ENCODE peak calls at places on chromosomes 1 and 21, in ten cellular contexts. O is lower lobe of right lung; S is stomach; Z is cardiac muscle cell; X is CD8-positive, alpha-beta memory T cell; G is NT2/D1; Y is PC-3; Q is GM23248; J is CD8-positive, alpha-beta T cell; V is aorta. B is an unnamed sample. For H3K4me1, the result is how much of the 10 kb centered on the place peaks cover.

GRCh38 chr1:29708381-29708780 is 472.1 kb downstream of the PTPRU start:
- DNase-seq in G (no peak), Y (peak), O (no peak), X (no peak), Z (no peak), J (no peak), Q (peak), S (no peak), V (no peak), B (no peak)

GRCh38 chr1:225843426-225843795 is 33.5 kb downstream of the EPHX1 start:
- DNase-seq in Z (no peak), O (no peak), V (peak), X (no peak), Y (no peak), S (no peak), G (no peak), J (no peak), Q (no peak), B (peak)

GRCh38 chr1:3314561-3315271 is 139.7 kb upstream of the ARHGEF16 start:
- DNase-seq in S (no peak), O (no peak), Z (no peak), Y (no peak), V (no peak), X (no peak), J (no peak), Q (peak), G (no peak), B (no peak)

GRCh38 chr1:192475970-192476369 is 99.6 kb upstream of the RGS1 start:
- DNase-seq in V (no peak), O (no peak), Q (no peak), Z (no peak), G (no peak), S (no peak), Y (no peak), X (no peak), J (no peak), B (no peak)

GRCh38 chr1:29849038-29849750 is 612.9 kb downstream of the PTPRU start:
- DNase-seq in G (peak), V (no peak), Y (peak), Q (peak), S (peak), X (peak), Z (peak), O (no peak), J (no peak), B (no peak)

GRCh38 chr1:15027515-15027948 is 126.0 kb upstream of the TMEM51 start:
- DNase-seq in S (peak), Y (peak), Z (peak), O (peak), X (no peak), G (no peak), V (peak), Q (peak), J (no peak), B (peak)

GRCh38 chr1:45012639-45013278 is 705 bp downstream of the UROD start:
- DNase-seq in Q (peak), Y (peak), X (no peak), V (peak), Z (peak), G (peak), S (peak), J (no peak), O (peak), B (peak)

GRCh38 chr1:37476460-37477197 is 2.2 kb downstream of the ZC3H12A start:
- DNase-seq in V (peak), G (no peak), Q (peak), O (peak), Y (peak), Z (no peak), S (peak), X (no peak), J (no peak), B (peak)

GRCh38 chr1:60572378-60572777 is 498.8 kb upstream of the C1orf87 start:
- DNase-seq in Y (no peak), X (no peak), J (no peak), G (no peak), Q (no peak), S (no peak), O (no peak), Z (no peak), V (no peak), B (no peak)

GRCh38 chr1:75630004-75630403 is 19.1 kb upstream of the SLC44A5 start:
- DNase-seq in J (no peak), V (no peak), Z (no peak), S (no peak), X (no peak), O (no peak), G (peak), Y (no peak), Q (no peak), B (no peak)

GRCh38 chr21:27425172-27425571 is 458.3 kb upstream of the ADAMTS5 start:
- DNase-seq in V (no peak), S (no peak), O (no peak), Y (no peak), X (no peak), Z (peak), G (peak), Q (peak), J (no peak), B (no peak)

GRCh38 chr1:25744140-25744581 is 55.8 kb upstream of the SELENON start:
- DNase-seq in S (peak), Q (peak), Y (peak), G (peak), J (no peak), X (no peak), O (peak), V (peak), Z (peak), B (no peak)

GRCh38 chr1:232426801-232427200 is 203.1 kb downstream of the SIPA1L2 start:
- DNase-seq in G (no peak), O (no peak), Z (no peak), Y (peak), V (no peak), J (no peak), Q (no peak), S (no peak), X (no peak), B (no peak)

GRCh38 chr1:9561429-9561828 is 22.2 kb downstream of the SLC25A33 start:
- DNase-seq in Q (peak), G (no peak), J (no peak), Z (peak), V (no peak), X (no peak), S (no peak), O (no peak), Y (peak), B (no peak)

DNA sequence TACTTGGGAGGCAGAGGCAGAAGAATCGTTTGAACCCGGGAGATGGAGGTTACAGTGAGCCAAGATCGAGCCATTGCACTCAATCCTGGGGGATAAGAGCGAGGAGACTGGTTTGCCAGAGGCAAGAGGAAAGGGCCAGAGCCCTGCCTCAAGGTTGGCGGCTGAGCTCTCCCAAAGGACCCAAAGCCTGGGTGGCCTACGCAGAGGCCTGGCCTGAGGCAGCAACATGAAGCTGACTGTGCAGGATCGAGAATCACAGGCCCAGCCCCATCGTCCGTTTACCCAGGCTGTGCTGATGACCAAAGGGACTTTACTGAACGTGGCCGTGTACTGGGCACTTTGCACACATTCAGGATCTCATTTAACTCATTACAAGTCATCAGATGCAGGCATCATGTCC is 16.5 kb downstream of the ECE1 start:
- DNase-seq in Q (no peak), Y (no peak), Z (no peak), X (no peak), G (no peak), V (no peak), S (no peak), O (no peak), J (no peak), B (no peak)
- H3K4me1 ChIP-seq in Q (under half), Y (under half), Z (under half), X (under half), G (under half), V (under half), S (half or more), O (half or more), J (under half), B (under half)

GRCh38 chr1:155553349-155553748 is 9.3 kb downstream of the ASH1L start:
- DNase-seq in S (no peak), Z (no peak), X (no peak), Q (no peak), V (no peak), G (no peak), O (no peak), Y (no peak), J (no peak), B (no peak)

GRCh38 chr1:155555915-155556314 is 6.7 kb downstream of the ASH1L start:
- DNase-seq in Y (no peak), V (no peak), Q (no peak), Z (no peak), G (no peak), X (no peak), J (no peak), S (no peak), O (no peak), B (no peak)
- H3K4me1 ChIP-seq in Y (under half), V (under half), Q (under half), Z (under half), G (under half), X (under half), J (under half), S (half or more), O (under half), B (under half)

DNA sequence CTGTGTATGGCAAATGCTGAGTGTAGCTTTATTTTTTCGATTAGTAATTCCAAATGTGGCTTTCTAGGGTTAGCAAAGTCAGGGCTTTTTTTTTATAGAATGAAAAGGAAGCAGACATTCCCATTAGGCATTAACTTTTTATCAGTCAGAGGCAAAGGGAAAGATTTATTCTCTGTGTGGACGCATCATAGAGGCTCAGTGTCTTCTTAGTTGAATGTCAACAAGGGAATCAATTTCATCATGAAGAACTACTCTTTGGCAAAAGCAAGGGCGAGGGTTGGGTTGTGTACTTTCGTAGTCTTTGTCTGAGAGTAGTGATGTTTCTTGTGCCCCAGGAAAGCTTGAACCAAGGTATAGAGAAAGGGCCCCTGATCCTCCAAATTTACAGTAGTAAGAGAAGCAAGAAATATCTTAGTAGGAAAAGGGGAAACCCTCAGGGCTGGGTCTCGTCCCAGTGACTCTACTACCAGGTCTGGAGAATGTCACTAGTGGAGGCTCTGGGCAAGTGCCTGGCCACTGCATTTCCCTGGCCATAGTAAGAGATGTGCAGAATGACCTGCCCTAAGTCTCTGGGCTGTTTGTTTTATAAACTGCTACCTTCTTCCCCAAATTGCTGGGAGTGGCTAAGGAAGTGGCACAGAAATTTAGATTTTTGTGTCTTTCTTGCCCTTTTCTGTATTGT is 30.0 kb upstream of the MACF1 start:
- DNase-seq in G (no peak), Z (no peak), O (no peak), S (no peak), V (no peak), J (no peak), X (no peak), Q (no peak), Y (no peak), B (no peak)
- H3K4me1 ChIP-seq in G (under half), Z (half or more), O (half or more), S (half or more), V (under half), J (under half), X (under half), Q (under half), Y (under half), B (under half)

DNA sequence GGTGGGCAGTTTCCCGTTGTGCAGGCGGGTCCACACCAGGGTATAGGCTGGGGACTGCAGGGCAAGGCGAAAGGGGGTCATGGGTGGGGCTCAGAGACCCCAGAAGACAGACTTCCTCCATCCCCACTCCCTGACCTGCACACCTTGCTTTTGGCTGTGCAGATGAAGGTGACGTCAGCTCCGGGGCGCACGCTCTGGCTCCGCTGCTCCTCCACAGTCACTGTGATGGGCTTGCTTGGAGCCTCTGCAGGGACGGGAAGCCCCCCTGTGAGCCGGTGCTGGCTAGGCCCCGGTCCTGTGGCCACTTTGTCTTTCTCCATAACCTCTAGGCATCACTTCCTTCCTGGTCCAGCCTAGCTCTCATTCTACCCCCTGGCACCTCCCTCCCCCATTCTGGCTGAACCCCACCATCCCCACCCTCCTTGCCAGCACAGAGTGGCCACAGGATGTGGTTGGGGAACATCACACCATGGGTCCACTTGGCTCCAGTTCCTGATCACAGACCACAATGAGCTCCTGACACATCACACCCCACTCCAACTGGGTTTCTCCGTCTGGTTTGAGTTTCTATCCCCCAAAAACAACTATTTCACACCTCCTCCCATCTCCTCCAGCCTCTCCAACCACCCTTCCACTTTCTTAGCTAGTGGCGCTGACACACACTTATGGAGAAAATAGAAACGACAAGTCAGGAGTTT is 45.2 kb downstream of the LDLRAD2 start:
- DNase-seq in Y (no peak), Q (peak), J (no peak), V (no peak), O (no peak), X (no peak), G (no peak), Z (peak), S (no peak), B (peak)
- H3K4me1 ChIP-seq in Y (under half), Q (under half), J (under half), V (under half), O (under half), X (under half), G (under half), Z (under half), S (under half), B (under half)

B was measured in right lobe of liver.